ENCODE peak calls at places on chromosomes 1 and 21, in seven cellular contexts. H is nucleus accumbens; Q is HL-60; L is NCI-H446 treated with DMSO at 0.1 percent for 48 hours; D is CD4-positive, CD25-positive, alpha-beta regulatory T cell; Y is sciatic nerve; J is COR-L47. T is an unnamed sample.
A peak's percentile ranks its signal among the peaks of the same experiment; 100 is the strongest.

GRCh38 chr1:87560137-87560536 is 231.5 kb downstream of the LMO4 start:
- DNase-seq in H (no peak), Q (no peak), L (no peak), D (no peak), Y (no peak), J (no peak), T (no peak)

GRCh38 chr1:203592728-203593127 is 33.9 kb upstream of the ATP2B4 start:
- DNase-seq in H (no peak), Q (no peak), L (no peak), D (no peak), Y (no peak), J (no peak), T (no peak)

GRCh38 chr1:240965581-240966091 is 353.7 kb upstream of the GREM2 start:
- DNase-seq in H (no peak), Q (no peak), L (no peak), D (no peak), Y (no peak), J (no peak), T (no peak)

GRCh38 chr1:205545001-205545919 is 40.8 kb downstream of the CDK18 start:
- DNase-seq in H (no peak), Q (no peak), L (no peak), D (no peak), Y (peak; percentile 54), J (no peak), T (no peak)

GRCh38 chr1:151012684-151013471 is 4.6 kb downstream of the PRUNE1 start:
- DNase-seq in H (no peak), Q (no peak), L (no peak), D (no peak), Y (no peak), J (no peak), T (no peak)

GRCh38 chr1:48471603-48472576 is at the start of gene SPATA6:
- DNase-seq in H (peak; percentile 89), Q (peak; percentile 82), L (peak; percentile 83), D (peak; percentile 80), Y (peak; percentile 100), J (peak; percentile 93), T (peak; percentile 72)

GRCh38 chr1:40625076-40625475 is 40.4 kb downstream of the RIMS3 start:
- DNase-seq in H (no peak), Q (no peak), L (peak; percentile 37), D (no peak), Y (no peak), J (peak; percentile 42), T (no peak)

GRCh38 chr1:5001466-5001865 is 347.1 kb downstream of the AJAP1 start:
- DNase-seq in H (no peak), Q (no peak), L (no peak), D (no peak), Y (no peak), J (no peak), T (no peak)

GRCh38 chr1:51534447-51534846 is 15.4 kb upstream of the EPS15 start:
- DNase-seq in H (no peak), Q (no peak), L (no peak), D (no peak), Y (no peak), J (no peak), T (no peak)

GRCh38 chr21:42790520-42790919 is 88.8 kb downstream of the WDR4 start:
- DNase-seq in H (no peak), Q (no peak), L (no peak), D (no peak), Y (peak; percentile 15), J (no peak), T (no peak)

GRCh38 chr1:197763307-197763706 is 12.0 kb downstream of the DENND1B start:
- DNase-seq in H (no peak), Q (no peak), L (no peak), D (no peak), Y (no peak), J (no peak), T (no peak)

GRCh38 chr1:101264699-101265098 is 27.9 kb downstream of the S1PR1 start:
- DNase-seq in H (no peak), Q (no peak), L (no peak), D (peak; percentile 53), Y (no peak), J (peak; percentile 20), T (no peak)

GRCh38 chr1:3013371-3014038 is 7.8 kb upstream of the ACTRT2 start:
- DNase-seq in H (no peak), Q (no peak), L (no peak), D (no peak), Y (peak; percentile 34), J (no peak), T (no peak)

GRCh38 chr1:206074839-206075238 is 21.9 kb downstream of the RHEX start:
- DNase-seq in H (no peak), Q (no peak), L (no peak), D (no peak), Y (no peak), J (peak; percentile 19), T (no peak)

GRCh38 chr1:81681104-81681503 is 119.6 kb upstream of the ADGRL2 start:
- DNase-seq in H (no peak), Q (no peak), L (no peak), D (no peak), Y (no peak), J (no peak), T (no peak)

GRCh38 chr1:109659145-109659544 is 3.2 kb downstream of the GSTM4 start:
- DNase-seq in H (no peak), Q (no peak), L (no peak), D (no peak), Y (no peak), J (no peak), T (no peak)

GRCh38 chr1:45205000-45205909 is 1.1 kb downstream of the ZSWIM5 start:
- DNase-seq in H (no peak), Q (no peak), L (no peak), D (no peak), Y (peak; percentile 66), J (no peak), T (no peak)

GRCh38 chr21:15208787-15209186 is 144.0 kb upstream of the NRIP1 start:
- DNase-seq in H (no peak), Q (no peak), L (no peak), D (no peak), Y (no peak), J (no peak), T (no peak)

GRCh38 chr1:86981482-86982311 is 67.3 kb downstream of the HS2ST1 start:
- DNase-seq in H (no peak), Q (no peak), L (no peak), D (no peak), Y (no peak), J (no peak), T (no peak)

GRCh38 chr1:82318921-82319320 is 518.2 kb downstream of the ADGRL2 start:
- DNase-seq in H (no peak), Q (no peak), L (no peak), D (no peak), Y (no peak), J (no peak), T (peak; percentile 36)

GRCh38 chr1:66012076-66012769 is 219.5 kb downstream of the PDE4B start:
- DNase-seq in H (no peak), Q (peak; percentile 46), L (no peak), D (no peak), Y (no peak), J (no peak), T (no peak)

GRCh38 chr1:167121375-167122120 is 27.7 kb downstream of the STYXL2 start:
- DNase-seq in H (peak; percentile 14), Q (no peak), L (no peak), D (peak; percentile 26), Y (peak; percentile 64), J (peak; percentile 72), T (no peak)

GRCh38 chr21:44710294-44710665 is 1.1 kb downstream of the TSPEAR start:
- DNase-seq in H (no peak), Q (no peak), L (no peak), D (no peak), Y (peak; percentile 54), J (no peak), T (no peak)

GRCh38 chr1:182329471-182329870 is 62.1 kb downstream of the GLUL start:
- DNase-seq in H (no peak), Q (no peak), L (no peak), D (no peak), Y (no peak), J (no peak), T (no peak)

GRCh38 chr1:230270940-230271325 is 155.2 kb downstream of the PGBD5 start:
- DNase-seq in H (no peak), Q (no peak), L (no peak), D (no peak), Y (peak; percentile 22), J (no peak), T (no peak)

GRCh38 chr1:156394835-156395461 is 25.9 kb downstream of the RHBG start:
- DNase-seq in H (no peak), Q (no peak), L (no peak), D (no peak), Y (no peak), J (peak; percentile 79), T (no peak)

GRCh38 chr1:56034222-56034621 is 545.1 kb downstream of the PLPP3 start:
- DNase-seq in H (no peak), Q (no peak), L (no peak), D (no peak), Y (no peak), J (no peak), T (no peak)

GRCh38 chr1:168340796-168341510 is 60.3 kb downstream of the TBX19 start:
- DNase-seq in H (no peak), Q (no peak), L (no peak), D (no peak), Y (no peak), J (no peak), T (no peak)

GRCh38 chr21:42158846-42159245 is 60.1 kb upstream of the ABCG1 start:
- DNase-seq in H (no peak), Q (no peak), L (no peak), D (no peak), Y (no peak), J (no peak), T (no peak)

GRCh38 chr1:228459091-228459993 is 27.8 kb upstream of the RNF187 start:
- DNase-seq in H (peak; percentile 43), Q (no peak), L (peak; percentile 52), D (peak; percentile 52), Y (peak; percentile 77), J (peak; percentile 84), T (no peak)

GRCh38 chr1:151156515-151156819 is at the start of gene TNFAIP8L2:
- DNase-seq in H (no peak), Q (peak; percentile 77), L (no peak), D (peak; percentile 65), Y (peak; percentile 70), J (no peak), T (no peak)

GRCh38 chr21:44436111-44436611 is 19.1 kb upstream of the LRRC3 start:
- DNase-seq in H (no peak), Q (no peak), L (no peak), D (no peak), Y (peak; percentile 27), J (no peak), T (no peak)

GRCh38 chr1:226108935-226109828 is 46.7 kb downstream of the H3-3A start:
- DNase-seq in H (no peak), Q (no peak), L (no peak), D (no peak), Y (no peak), J (no peak), T (no peak)

GRCh38 chr1:47449702-47450552 is 12.1 kb downstream of the FOXD2 start:
- DNase-seq in H (no peak), Q (no peak), L (no peak), D (no peak), Y (peak; percentile 80), J (no peak), T (no peak)

GRCh38 chr1:7781923-7782495 is 2.1 kb upstream of the PER3 start:
- DNase-seq in H (no peak), Q (no peak), L (no peak), D (no peak), Y (no peak), J (no peak), T (no peak)

GRCh38 chr1:100511773-100512172 is 26.2 kb upstream of the GPR88 start:
- DNase-seq in H (no peak), Q (no peak), L (no peak), D (no peak), Y (no peak), J (no peak), T (no peak)